ENCODE peak calls at places on chromosomes 12 and 14, in seven cellular contexts. One of them, this sample, is unnamed.

GRCh38 chr14:61177279-61178225 is 103.6 kb downstream of the TMEM30B start:
- DNase-seq in AG04450: no peak
- DNase-seq in Calu3: peak
- DNase-seq in foreskin fibroblast: peak
- DNase-seq in tibial nerve: no peak
- DNase-seq in cardiac fibroblast: no peak
- DNase-seq in uterus: no peak
- DNase-seq in this sample: no peak

GRCh38 chr12:84760091-84760490 is 152.5 kb downstream of the SLC6A15 start:
- DNase-seq in AG04450: no peak
- DNase-seq in Calu3: no peak
- DNase-seq in foreskin fibroblast: no peak
- DNase-seq in tibial nerve: no peak
- DNase-seq in cardiac fibroblast: no peak
- DNase-seq in uterus: no peak
- DNase-seq in this sample: no peak

GRCh38 chr14:32400480-32400879 is 71.4 kb downstream of the AKAP6 start:
- DNase-seq in AG04450: no peak
- DNase-seq in Calu3: no peak
- DNase-seq in foreskin fibroblast: peak
- DNase-seq in tibial nerve: no peak
- DNase-seq in cardiac fibroblast: no peak
- DNase-seq in uterus: no peak
- DNase-seq in this sample: no peak

GRCh38 chr14:104277416-104278213 is 139.2 kb downstream of the KIF26A start:
- DNase-seq in AG04450: no peak
- DNase-seq in Calu3: no peak
- DNase-seq in foreskin fibroblast: no peak
- DNase-seq in tibial nerve: no peak
- DNase-seq in cardiac fibroblast: no peak
- DNase-seq in uterus: peak
- DNase-seq in this sample: peak

GRCh38 chr12:49632401-49632800 is 9.0 kb downstream of the PRPF40B start:
- DNase-seq in AG04450: no peak
- DNase-seq in Calu3: no peak
- DNase-seq in foreskin fibroblast: no peak
- DNase-seq in tibial nerve: no peak
- DNase-seq in cardiac fibroblast: no peak
- DNase-seq in uterus: no peak
- DNase-seq in this sample: no peak

GRCh38 chr14:83702619-83703018 is 1827.3 kb upstream of the FLRT2 start:
- DNase-seq in AG04450: no peak
- DNase-seq in Calu3: no peak
- DNase-seq in foreskin fibroblast: no peak
- DNase-seq in tibial nerve: no peak
- DNase-seq in cardiac fibroblast: no peak
- DNase-seq in uterus: no peak
- DNase-seq in this sample: no peak

GRCh38 chr14:77570706-77571293 is 45.6 kb downstream of the SPTLC2 start:
- DNase-seq in AG04450: no peak
- DNase-seq in Calu3: no peak
- DNase-seq in foreskin fibroblast: no peak
- DNase-seq in tibial nerve: no peak
- DNase-seq in cardiac fibroblast: peak
- DNase-seq in uterus: no peak
- DNase-seq in this sample: no peak

GRCh38 chr12:64749466-64750202 is 9.6 kb downstream of the GNS start:
- DNase-seq in AG04450: no peak
- DNase-seq in Calu3: no peak
- DNase-seq in foreskin fibroblast: no peak
- DNase-seq in tibial nerve: no peak
- DNase-seq in cardiac fibroblast: no peak
- DNase-seq in uterus: no peak
- DNase-seq in this sample: no peak

GRCh38 chr14:26595922-26596721 is 1.7 kb downstream of the NOVA1 start:
- DNase-seq in AG04450: no peak
- DNase-seq in Calu3: no peak
- DNase-seq in foreskin fibroblast: peak
- DNase-seq in tibial nerve: no peak
- DNase-seq in cardiac fibroblast: peak
- DNase-seq in uterus: no peak
- DNase-seq in this sample: no peak

GRCh38 chr14:92688434-92689375 is 59.7 kb downstream of the LGMN start:
- DNase-seq in AG04450: no peak
- DNase-seq in Calu3: no peak
- DNase-seq in foreskin fibroblast: no peak
- DNase-seq in tibial nerve: no peak
- DNase-seq in cardiac fibroblast: no peak
- DNase-seq in uterus: no peak
- DNase-seq in this sample: peak

GRCh38 chr12:96364092-96364700 is 36.0 kb downstream of the CDK17 start:
- DNase-seq in AG04450: no peak
- DNase-seq in Calu3: no peak
- DNase-seq in foreskin fibroblast: no peak
- DNase-seq in tibial nerve: no peak
- DNase-seq in cardiac fibroblast: no peak
- DNase-seq in uterus: no peak
- DNase-seq in this sample: no peak

GRCh38 chr12:68119250-68119649 is 40.3 kb downstream of the IFNG start:
- DNase-seq in AG04450: no peak
- DNase-seq in Calu3: no peak
- DNase-seq in foreskin fibroblast: no peak
- DNase-seq in tibial nerve: no peak
- DNase-seq in cardiac fibroblast: no peak
- DNase-seq in uterus: no peak
- DNase-seq in this sample: no peak

GRCh38 chr12:24681570-24681969 is 267.3 kb downstream of the BCAT1 start:
- DNase-seq in AG04450: no peak
- DNase-seq in Calu3: no peak
- DNase-seq in foreskin fibroblast: no peak
- DNase-seq in tibial nerve: no peak
- DNase-seq in cardiac fibroblast: no peak
- DNase-seq in uterus: no peak
- DNase-seq in this sample: no peak

GRCh38 chr14:30957813-30958370 is 67.6 kb upstream of the AP4S1 start:
- DNase-seq in AG04450: no peak
- DNase-seq in Calu3: peak
- DNase-seq in foreskin fibroblast: no peak
- DNase-seq in tibial nerve: no peak
- DNase-seq in cardiac fibroblast: no peak
- DNase-seq in uterus: no peak
- DNase-seq in this sample: no peak

GRCh38 chr12:42590324-42590934 is 883 bp upstream of the PRICKLE1 start:
- DNase-seq in AG04450: no peak
- DNase-seq in Calu3: peak
- DNase-seq in foreskin fibroblast: peak
- DNase-seq in tibial nerve: no peak
- DNase-seq in cardiac fibroblast: no peak
- DNase-seq in uterus: peak
- DNase-seq in this sample: no peak

GRCh38 chr12:12717586-12718381 is 616 bp downstream of the CDKN1B start:
- DNase-seq in AG04450: no peak
- DNase-seq in Calu3: no peak
- DNase-seq in foreskin fibroblast: no peak
- DNase-seq in tibial nerve: no peak
- DNase-seq in cardiac fibroblast: no peak
- DNase-seq in uterus: no peak
- DNase-seq in this sample: no peak

GRCh38 chr12:26278666-26279065 is 83.3 kb downstream of the SSPN start:
- DNase-seq in AG04450: no peak
- DNase-seq in Calu3: no peak
- DNase-seq in foreskin fibroblast: no peak
- DNase-seq in tibial nerve: no peak
- DNase-seq in cardiac fibroblast: no peak
- DNase-seq in uterus: no peak
- DNase-seq in this sample: no peak

GRCh38 chr14:91405724-91406435 is 11.7 kb downstream of the CCDC88C start:
- DNase-seq in AG04450: no peak
- DNase-seq in Calu3: no peak
- DNase-seq in foreskin fibroblast: no peak
- DNase-seq in tibial nerve: no peak
- DNase-seq in cardiac fibroblast: no peak
- DNase-seq in uterus: no peak
- DNase-seq in this sample: no peak

GRCh38 chr14:55731247-55731872 is 151.4 kb downstream of the KTN1 start:
- DNase-seq in AG04450: no peak
- DNase-seq in Calu3: no peak
- DNase-seq in foreskin fibroblast: no peak
- DNase-seq in tibial nerve: no peak
- DNase-seq in cardiac fibroblast: no peak
- DNase-seq in uterus: no peak
- DNase-seq in this sample: no peak

GRCh38 chr12:115632323-115632722 is 645.2 kb downstream of the MED13L start:
- DNase-seq in AG04450: no peak
- DNase-seq in Calu3: no peak
- DNase-seq in foreskin fibroblast: peak
- DNase-seq in tibial nerve: no peak
- DNase-seq in cardiac fibroblast: peak
- DNase-seq in uterus: no peak
- DNase-seq in this sample: no peak

GRCh38 chr12:124636138-124636968 is 68.9 kb upstream of the NCOR2 start:
- DNase-seq in AG04450: no peak
- DNase-seq in Calu3: peak
- DNase-seq in foreskin fibroblast: peak
- DNase-seq in tibial nerve: no peak
- DNase-seq in cardiac fibroblast: peak
- DNase-seq in uterus: peak
- DNase-seq in this sample: peak

GRCh38 chr12:62426095-62426488 is 40.5 kb upstream of the MON2 start:
- DNase-seq in AG04450: no peak
- DNase-seq in Calu3: no peak
- DNase-seq in foreskin fibroblast: peak
- DNase-seq in tibial nerve: no peak
- DNase-seq in cardiac fibroblast: peak
- DNase-seq in uterus: no peak
- DNase-seq in this sample: no peak

GRCh38 chr12:45329238-45329637 is 113.3 kb downstream of the ANO6 start:
- DNase-seq in AG04450: no peak
- DNase-seq in Calu3: no peak
- DNase-seq in foreskin fibroblast: peak
- DNase-seq in tibial nerve: no peak
- DNase-seq in cardiac fibroblast: peak
- DNase-seq in uterus: no peak
- DNase-seq in this sample: no peak

GRCh38 chr12:2858944-2859352 is 2.1 kb upstream of the TEX52 start:
- DNase-seq in AG04450: no peak
- DNase-seq in Calu3: no peak
- DNase-seq in foreskin fibroblast: no peak
- DNase-seq in tibial nerve: no peak
- DNase-seq in cardiac fibroblast: no peak
- DNase-seq in uterus: peak
- DNase-seq in this sample: no peak

GRCh38 chr12:26434299-26434915 is 239.0 kb downstream of the SSPN start:
- DNase-seq in AG04450: peak
- DNase-seq in Calu3: peak
- DNase-seq in foreskin fibroblast: peak
- DNase-seq in tibial nerve: no peak
- DNase-seq in cardiac fibroblast: peak
- DNase-seq in uterus: no peak
- DNase-seq in this sample: no peak

GRCh38 chr12:80622271-80622670 is 85.2 kb upstream of the MYF6 start:
- DNase-seq in AG04450: no peak
- DNase-seq in Calu3: peak
- DNase-seq in foreskin fibroblast: peak
- DNase-seq in tibial nerve: no peak
- DNase-seq in cardiac fibroblast: no peak
- DNase-seq in uterus: no peak
- DNase-seq in this sample: no peak

GRCh38 chr12:30146561-30146960 is 362.8 kb upstream of the TMTC1 start:
- DNase-seq in AG04450: no peak
- DNase-seq in Calu3: no peak
- DNase-seq in foreskin fibroblast: no peak
- DNase-seq in tibial nerve: no peak
- DNase-seq in cardiac fibroblast: no peak
- DNase-seq in uterus: no peak
- DNase-seq in this sample: no peak

GRCh38 chr12:32296541-32296940 is 102.8 kb upstream of the FGD4 start:
- DNase-seq in AG04450: no peak
- DNase-seq in Calu3: peak
- DNase-seq in foreskin fibroblast: peak
- DNase-seq in tibial nerve: no peak
- DNase-seq in cardiac fibroblast: no peak
- DNase-seq in uterus: no peak
- DNase-seq in this sample: no peak

GRCh38 chr12:92297405-92297804 is 151.8 kb upstream of the BTG1 start:
- DNase-seq in AG04450: no peak
- DNase-seq in Calu3: no peak
- DNase-seq in foreskin fibroblast: peak
- DNase-seq in tibial nerve: no peak
- DNase-seq in cardiac fibroblast: no peak
- DNase-seq in uterus: no peak
- DNase-seq in this sample: no peak

GRCh38 chr14:99807413-99808132 is 14.4 kb downstream of the EML1 start:
- DNase-seq in AG04450: no peak
- DNase-seq in Calu3: no peak
- DNase-seq in foreskin fibroblast: no peak
- DNase-seq in tibial nerve: no peak
- DNase-seq in cardiac fibroblast: peak
- DNase-seq in uterus: no peak
- DNase-seq in this sample: no peak
- TF ChIP-seq CTCF in AG04450: no peak
- TF ChIP-seq CTCF in Calu3: no peak
- TF ChIP-seq CTCF in foreskin fibroblast: no peak
- TF ChIP-seq CTCF in tibial nerve: no peak
- TF ChIP-seq CTCF in cardiac fibroblast: peak
- TF ChIP-seq CTCF in uterus: no peak
- TF ChIP-seq CTCF in this sample: no peak

GRCh38 chr12:130074661-130075406 is 87.4 kb upstream of the FZD10 start:
- DNase-seq in AG04450: no peak
- DNase-seq in Calu3: no peak
- DNase-seq in foreskin fibroblast: no peak
- DNase-seq in tibial nerve: no peak
- DNase-seq in cardiac fibroblast: no peak
- DNase-seq in uterus: no peak
- DNase-seq in this sample: no peak
- TF ChIP-seq CTCF in AG04450: no peak
- TF ChIP-seq CTCF in Calu3: no peak
- TF ChIP-seq CTCF in foreskin fibroblast: no peak
- TF ChIP-seq CTCF in tibial nerve: no peak
- TF ChIP-seq CTCF in cardiac fibroblast: no peak
- TF ChIP-seq CTCF in uterus: no peak
- TF ChIP-seq CTCF in this sample: no peak

GRCh38 chr14:68672609-68673285 is 120.1 kb downstream of the ZFP36L1 start:
- DNase-seq in AG04450: no peak
- DNase-seq in Calu3: no peak
- DNase-seq in foreskin fibroblast: no peak
- DNase-seq in tibial nerve: no peak
- DNase-seq in cardiac fibroblast: no peak
- DNase-seq in uterus: no peak
- DNase-seq in this sample: no peak
- TF ChIP-seq CTCF in AG04450: no peak
- TF ChIP-seq CTCF in Calu3: no peak
- TF ChIP-seq CTCF in foreskin fibroblast: no peak
- TF ChIP-seq CTCF in tibial nerve: no peak
- TF ChIP-seq CTCF in cardiac fibroblast: no peak
- TF ChIP-seq CTCF in uterus: no peak
- TF ChIP-seq CTCF in this sample: no peak

DNA sequence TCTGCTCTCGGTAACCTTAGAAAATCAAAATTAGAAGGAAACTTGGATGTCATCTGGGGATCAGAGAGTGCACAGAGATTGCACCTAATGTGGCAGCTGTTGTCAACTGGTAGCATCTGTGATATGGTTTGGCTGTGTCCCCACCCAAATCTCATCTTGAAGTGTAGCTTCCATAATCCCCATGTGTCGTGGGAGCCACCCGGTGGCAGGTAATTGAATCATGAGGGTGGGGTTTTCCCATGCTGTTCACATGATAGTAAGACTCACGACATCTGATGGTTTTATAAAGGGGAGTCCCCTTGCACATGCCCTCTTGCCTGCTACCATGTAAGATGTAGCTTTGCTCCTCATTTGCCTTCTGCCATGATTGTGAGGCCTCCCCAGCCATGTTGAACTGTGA is 127.7 kb upstream of the SRRM4 start:
- DNase-seq in AG04450: no peak
- DNase-seq in Calu3: no peak
- DNase-seq in foreskin fibroblast: no peak
- DNase-seq in tibial nerve: no peak
- DNase-seq in cardiac fibroblast: no peak
- DNase-seq in uterus: no peak
- DNase-seq in this sample: no peak
- TF ChIP-seq CTCF in AG04450: no peak
- TF ChIP-seq CTCF in Calu3: no peak
- TF ChIP-seq CTCF in foreskin fibroblast: no peak
- TF ChIP-seq CTCF in tibial nerve: no peak
- TF ChIP-seq CTCF in cardiac fibroblast: no peak
- TF ChIP-seq CTCF in uterus: no peak
- TF ChIP-seq CTCF in this sample: no peak

This sample was measured in stomach.